ENCODE peak calls at places on chromosomes 6 and 20, in five cellular contexts. V is ascending aorta, X is esophagus muscularis mucosa, M is left lung, Q is SJSA1. T is an unnamed sample. For H3K4me1, the result is how much of the 10 kb centered on the place peaks cover.

GRCh38 chr6:16355699-16356481 is 117.5 kb downstream of the GMPR start:
- DNase-seq in V (no peak), X (no peak), M (no peak), Q (no peak), T (peak)

GRCh38 chr20:38844963-38845362 is 39.5 kb downstream of the PPP1R16B start:
- DNase-seq in V (no peak), X (no peak), M (no peak), Q (no peak), T (no peak)

GRCh38 chr6:71287038-71287437 is 1.6 kb upstream of the OGFRL1 start:
- DNase-seq in V (no peak), X (no peak), M (peak), Q (no peak), T (peak)

GRCh38 chr20:62609811-62610757 is 32.2 kb upstream of the SLCO4A1 start:
- DNase-seq in V (no peak), X (no peak), M (peak), Q (no peak), T (no peak)

GRCh38 chr20:22339091-22339881 is 245.1 kb downstream of the FOXA2 start:
- DNase-seq in V (no peak), X (peak), M (no peak), Q (peak), T (peak)

GRCh38 chr20:25020901-25021301 is 28.4 kb upstream of the APMAP start:
- DNase-seq in V (no peak), X (no peak), M (no peak), Q (peak), T (no peak)

GRCh38 chr6:1445650-1446645 is 56.6 kb downstream of the FOXF2 start:
- DNase-seq in V (no peak), X (no peak), M (no peak), Q (no peak), T (no peak)

GRCh38 chr6:81861281-81861680 is 108.8 kb upstream of the TENT5A start:
- DNase-seq in V (no peak), X (no peak), M (no peak), Q (no peak), T (no peak)

GRCh38 chr20:31674895-31675827 is 37.4 kb downstream of the COX4I2 start:
- DNase-seq in V (peak), X (no peak), M (peak), Q (peak), T (peak)

GRCh38 chr20:32642257-32643046 is 31.3 kb downstream of the C20orf203 start:
- DNase-seq in V (no peak), X (no peak), M (no peak), Q (no peak), T (no peak)

GRCh38 chr20:34012330-34012729 is 18.6 kb downstream of the RALY start:
- DNase-seq in V (no peak), X (no peak), M (no peak), Q (no peak), T (no peak)

GRCh38 chr20:34014878-34015277 is 21.2 kb downstream of the RALY start:
- DNase-seq in V (no peak), X (no peak), M (no peak), Q (no peak), T (no peak)

GRCh38 chr20:34015401-34016335 is 22.0 kb downstream of the RALY start:
- DNase-seq in V (no peak), X (no peak), M (no peak), Q (no peak), T (no peak)

GRCh38 chr20:34012735-34013134 is 19.0 kb downstream of the RALY start:
- DNase-seq in V (no peak), X (no peak), M (no peak), Q (no peak), T (no peak)

DNA sequence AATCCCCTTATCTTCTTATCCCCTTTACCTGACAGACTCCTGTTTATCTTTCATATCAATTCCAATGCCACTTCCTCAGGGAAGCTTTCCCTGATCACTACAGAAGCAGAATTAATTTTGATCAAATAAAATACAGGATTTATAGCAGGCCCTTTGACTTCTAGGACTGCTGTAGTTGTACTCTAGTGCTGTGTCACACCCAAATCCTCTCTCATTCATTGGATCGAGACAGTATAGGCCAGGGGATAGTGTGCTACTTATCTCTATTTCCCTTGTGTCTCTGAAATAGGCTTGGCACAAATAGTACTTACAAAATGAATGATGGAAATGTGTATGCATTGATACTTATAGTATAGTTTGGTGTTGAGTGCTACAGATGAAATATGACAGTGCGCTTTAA is 19.8 kb downstream of the RALY start:
- DNase-seq in V (no peak), X (no peak), M (no peak), Q (no peak), T (no peak)
- H3K4me1 ChIP-seq in V (half or more), X (half or more), M (half or more), Q (under half), T (under half)

GRCh38 chr6:14474816-14475215 is 357.2 kb downstream of the CD83 start:
- DNase-seq in V (no peak), X (no peak), M (no peak), Q (no peak), T (no peak)

GRCh38 chr6:14478396-14479225 is 361.0 kb downstream of the CD83 start:
- DNase-seq in V (no peak), X (peak), M (no peak), Q (no peak), T (no peak)

GRCh38 chr6:14475306-14475705 is 357.7 kb downstream of the CD83 start:
- DNase-seq in V (no peak), X (no peak), M (no peak), Q (no peak), T (no peak)

GRCh38 chr6:14477559-14477958 is 360.0 kb downstream of the CD83 start:
- DNase-seq in V (no peak), X (no peak), M (no peak), Q (no peak), T (no peak)

GRCh38 chr6:14476793-14477531 is 359.4 kb downstream of the CD83 start:
- DNase-seq in V (no peak), X (no peak), M (no peak), Q (peak), T (no peak)
- H3K4me3 ChIP-seq in V (peak), X (peak), M (no peak), Q (no peak), T (no peak)

DNA sequence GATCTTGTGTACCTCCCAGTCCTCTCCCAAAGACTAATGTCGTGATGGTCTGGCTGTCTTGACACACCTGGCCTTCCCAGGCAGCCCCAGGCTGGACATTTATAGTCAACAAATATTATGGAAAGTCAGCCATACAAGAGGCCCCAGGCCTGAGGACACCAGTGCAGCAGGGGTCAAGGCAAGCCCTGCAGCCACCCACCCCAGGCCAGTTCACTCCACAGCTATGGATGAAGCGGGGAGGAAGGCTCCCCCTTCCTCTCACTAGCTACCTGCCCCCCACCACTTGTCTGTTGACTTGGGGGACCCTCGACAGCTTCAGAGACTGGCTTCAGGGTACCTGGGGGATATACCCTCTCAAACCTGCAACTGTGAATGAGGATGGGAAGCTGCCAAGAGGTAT is 132.1 kb downstream of the MRPL14 start:
- DNase-seq in V (no peak), X (no peak), M (no peak), Q (no peak), T (no peak)
- H3K4me1 ChIP-seq in V (under half), X (under half), M (under half), Q (under half), T (under half)

GRCh38 chr6:149433405-149433804 is 33.3 kb downstream of the SUMO4 start:
- DNase-seq in V (no peak), X (no peak), M (no peak), Q (no peak), T (no peak)

GRCh38 chr6:149436647-149437046 is 36.6 kb downstream of the SUMO4 start:
- DNase-seq in V (no peak), X (no peak), M (no peak), Q (no peak), T (no peak)

GRCh38 chr6:149431905-149432775 is 32.1 kb downstream of the SUMO4 start:
- DNase-seq in V (peak), X (peak), M (peak), Q (peak), T (peak)

GRCh38 chr6:149435919-149436586 is 36.0 kb downstream of the SUMO4 start:
- DNase-seq in V (no peak), X (no peak), M (no peak), Q (no peak), T (no peak)

GRCh38 chr6:149433901-149434300 is 33.8 kb downstream of the SUMO4 start:
- DNase-seq in V (no peak), X (no peak), M (no peak), Q (no peak), T (no peak)
- H3K4me3 ChIP-seq in V (no peak), X (no peak), M (no peak), Q (no peak), T (no peak)

GRCh38 chr6:149317656-149318571 is at the start of gene TAB2:
- DNase-seq in V (no peak), X (no peak), M (peak), Q (peak), T (peak)
- H3K4me1 ChIP-seq in V (under half), X (under half), M (under half), Q (under half), T (under half)

DNA sequence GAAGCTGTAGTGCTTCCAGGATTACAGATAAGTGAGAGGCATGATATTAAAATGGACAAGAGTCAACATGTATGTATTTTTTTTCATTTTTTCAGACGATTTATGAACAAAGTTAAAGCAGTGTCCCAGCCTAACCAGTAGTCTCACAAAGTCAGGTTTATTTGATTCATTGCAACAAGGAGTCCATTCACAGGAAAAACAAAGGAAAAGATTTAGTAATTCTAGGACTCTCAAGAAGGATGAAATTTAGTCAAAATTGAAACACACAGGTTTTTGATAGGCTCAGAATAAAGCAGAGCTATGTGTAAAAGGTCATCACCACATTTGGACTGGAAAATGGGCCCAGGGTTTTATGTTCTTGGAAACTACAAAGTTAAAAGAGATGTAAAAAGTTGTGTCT is 84.0 kb downstream of the ZNF133 start:
- DNase-seq in V (no peak), X (no peak), M (no peak), Q (no peak), T (no peak)
- H3K4me3 ChIP-seq in V (no peak), X (no peak), M (no peak), Q (no peak), T (no peak)

GRCh38 chr6:40439401-40439800 is 147.8 kb downstream of the LRFN2 start:
- DNase-seq in V (no peak), X (no peak), M (no peak), Q (no peak), T (no peak)
- H3K4me1 ChIP-seq in V (under half), X (under half), M (under half), Q (under half), T (under half)

GRCh38 chr6:113630738-113631535 is 226.2 kb upstream of the MARCKS start:
- DNase-seq in V (no peak), X (no peak), M (no peak), Q (no peak), T (no peak)
- H3K4me3 ChIP-seq in V (no peak), X (no peak), M (peak), Q (no peak), T (no peak)

GRCh38 chr6:154494592-154494991 is 15.9 kb downstream of the CNKSR3 start:
- DNase-seq in V (no peak), X (no peak), M (no peak), Q (no peak), T (no peak)
- H3K4me1 ChIP-seq in V (under half), X (under half), M (under half), Q (under half), T (under half)

GRCh38 chr20:5706797-5707196 is 43.4 kb upstream of the SHLD1 start:
- DNase-seq in V (no peak), X (no peak), M (no peak), Q (no peak), T (no peak)
- H3K4me3 ChIP-seq in V (no peak), X (no peak), M (no peak), Q (no peak), T (no peak)